ENCODE peak calls at places on chromosomes 1 and 21, in ten cellular contexts. One of them, this sample, is unnamed.

GRCh38 chr1:199762567-199762966 is 264.9 kb upstream of the NR5A2 start:
- DNase-seq in neural progenitor cell: no peak
- DNase-seq in A549: no peak
- DNase-seq in astrocyte of the cerebellum: no peak
- DNase-seq in fibroblast of the aortic adventitia: no peak
- DNase-seq in dorsolateral prefrontal cortex: no peak
- DNase-seq in CD8-positive, alpha-beta T cell: no peak
- DNase-seq in lower leg skin: no peak
- DNase-seq in astrocyte: no peak
- DNase-seq in suprapubic skin: no peak
- DNase-seq in this sample: no peak

GRCh38 chr1:114669562-114670082 is at the start of gene DENND2C:
- DNase-seq in CD8-positive, alpha-beta T cell: peak; percentile 83
- DNase-seq in fibroblast of the aortic adventitia: no peak
- DNase-seq in astrocyte of the cerebellum: no peak
- DNase-seq in lower leg skin: no peak
- DNase-seq in dorsolateral prefrontal cortex: no peak
- DNase-seq in astrocyte: no peak
- DNase-seq in neural progenitor cell: peak; percentile 85
- DNase-seq in suprapubic skin: no peak
- DNase-seq in A549: no peak
- DNase-seq in this sample: peak; percentile 85

GRCh38 chr1:103250441-103250861 is 142.1 kb upstream of the COL11A1 start:
- DNase-seq in neural progenitor cell: peak; percentile 76
- DNase-seq in suprapubic skin: no peak
- DNase-seq in CD8-positive, alpha-beta T cell: no peak
- DNase-seq in A549: peak; percentile 59
- DNase-seq in lower leg skin: no peak
- DNase-seq in fibroblast of the aortic adventitia: no peak
- DNase-seq in dorsolateral prefrontal cortex: no peak
- DNase-seq in astrocyte: peak; percentile 63
- DNase-seq in astrocyte of the cerebellum: peak; percentile 68
- DNase-seq in this sample: no peak

GRCh38 chr1:41704189-41704588 is 214.5 kb downstream of the HIVEP3 start:
- DNase-seq in astrocyte of the cerebellum: no peak
- DNase-seq in lower leg skin: no peak
- DNase-seq in dorsolateral prefrontal cortex: no peak
- DNase-seq in CD8-positive, alpha-beta T cell: no peak
- DNase-seq in A549: no peak
- DNase-seq in neural progenitor cell: peak; percentile 20
- DNase-seq in astrocyte: no peak
- DNase-seq in fibroblast of the aortic adventitia: no peak
- DNase-seq in suprapubic skin: no peak
- DNase-seq in this sample: no peak

GRCh38 chr1:160807738-160808137 is 11.8 kb downstream of the LY9 start:
- DNase-seq in CD8-positive, alpha-beta T cell: no peak
- DNase-seq in fibroblast of the aortic adventitia: no peak
- DNase-seq in neural progenitor cell: no peak
- DNase-seq in lower leg skin: no peak
- DNase-seq in suprapubic skin: no peak
- DNase-seq in astrocyte of the cerebellum: no peak
- DNase-seq in dorsolateral prefrontal cortex: no peak
- DNase-seq in A549: no peak
- DNase-seq in astrocyte: no peak
- DNase-seq in this sample: no peak

GRCh38 chr1:115198938-115199337 is 109.6 kb upstream of the TSPAN2 start:
- DNase-seq in CD8-positive, alpha-beta T cell: no peak
- DNase-seq in astrocyte: no peak
- DNase-seq in dorsolateral prefrontal cortex: no peak
- DNase-seq in fibroblast of the aortic adventitia: peak; percentile 81
- DNase-seq in suprapubic skin: no peak
- DNase-seq in A549: no peak
- DNase-seq in neural progenitor cell: no peak
- DNase-seq in lower leg skin: no peak
- DNase-seq in astrocyte of the cerebellum: no peak
- DNase-seq in this sample: no peak

GRCh38 chr1:55310517-55310927 is 95.4 kb upstream of the USP24 start:
- DNase-seq in dorsolateral prefrontal cortex: no peak
- DNase-seq in neural progenitor cell: no peak
- DNase-seq in lower leg skin: no peak
- DNase-seq in fibroblast of the aortic adventitia: peak; percentile 97
- DNase-seq in astrocyte of the cerebellum: peak; percentile 94
- DNase-seq in astrocyte: peak; percentile 99
- DNase-seq in A549: peak; percentile 94
- DNase-seq in CD8-positive, alpha-beta T cell: no peak
- DNase-seq in suprapubic skin: no peak
- DNase-seq in this sample: no peak

GRCh38 chr1:187971851-187972250 is 1143.1 kb downstream of the PLA2G4A start:
- DNase-seq in astrocyte: no peak
- DNase-seq in fibroblast of the aortic adventitia: no peak
- DNase-seq in astrocyte of the cerebellum: no peak
- DNase-seq in lower leg skin: no peak
- DNase-seq in CD8-positive, alpha-beta T cell: no peak
- DNase-seq in neural progenitor cell: no peak
- DNase-seq in A549: no peak
- DNase-seq in dorsolateral prefrontal cortex: no peak
- DNase-seq in suprapubic skin: no peak
- DNase-seq in this sample: no peak

DNA sequence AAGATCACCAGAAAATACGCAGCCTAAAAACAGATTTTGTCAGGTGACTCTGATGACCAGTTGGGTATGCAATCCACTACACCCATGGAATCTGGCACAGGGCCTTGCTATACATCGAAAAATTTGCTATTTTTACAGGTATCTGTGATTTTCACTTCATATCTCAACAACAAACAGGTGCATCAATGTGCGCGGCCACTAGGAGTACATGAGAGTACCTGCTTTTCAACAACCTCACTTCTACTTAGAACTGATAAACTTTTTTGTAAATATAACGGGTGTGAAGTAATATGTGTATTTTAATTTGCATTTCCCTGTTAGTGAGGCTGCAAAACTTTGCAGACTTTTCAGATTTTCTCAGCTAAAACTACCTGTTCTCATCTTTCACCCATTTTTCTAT is 80.8 kb downstream of the SLC45A1 start:
- DNase-seq in astrocyte: no peak
- DNase-seq in lower leg skin: no peak
- DNase-seq in astrocyte of the cerebellum: no peak
- DNase-seq in CD8-positive, alpha-beta T cell: no peak
- DNase-seq in suprapubic skin: no peak
- DNase-seq in dorsolateral prefrontal cortex: no peak
- DNase-seq in A549: no peak
- DNase-seq in fibroblast of the aortic adventitia: no peak
- DNase-seq in neural progenitor cell: no peak
- DNase-seq in this sample: no peak
- TF ChIP-seq CTCF in astrocyte: peak; percentile 12
- TF ChIP-seq CTCF in lower leg skin: no peak
- TF ChIP-seq CTCF in astrocyte of the cerebellum: no peak
- TF ChIP-seq CTCF in CD8-positive, alpha-beta T cell: no peak
- TF ChIP-seq CTCF in suprapubic skin: no peak
- TF ChIP-seq CTCF in dorsolateral prefrontal cortex: no peak
- TF ChIP-seq CTCF in A549: no peak
- TF ChIP-seq CTCF in fibroblast of the aortic adventitia: peak; percentile 38
- TF ChIP-seq CTCF in neural progenitor cell: peak; percentile 19
- TF ChIP-seq CTCF in this sample: peak; percentile 59

GRCh38 chr1:76038306-76039004 is 36.1 kb upstream of the ST6GALNAC3 start:
- DNase-seq in CD8-positive, alpha-beta T cell: no peak
- DNase-seq in fibroblast of the aortic adventitia: no peak
- DNase-seq in astrocyte: peak; percentile 66
- DNase-seq in dorsolateral prefrontal cortex: no peak
- DNase-seq in lower leg skin: no peak
- DNase-seq in suprapubic skin: no peak
- DNase-seq in neural progenitor cell: no peak
- DNase-seq in A549: no peak
- DNase-seq in astrocyte of the cerebellum: no peak
- DNase-seq in this sample: no peak

GRCh38 chr1:76031496-76031895 is 43.0 kb upstream of the ST6GALNAC3 start:
- DNase-seq in CD8-positive, alpha-beta T cell: no peak
- DNase-seq in A549: no peak
- DNase-seq in astrocyte of the cerebellum: no peak
- DNase-seq in fibroblast of the aortic adventitia: no peak
- DNase-seq in neural progenitor cell: no peak
- DNase-seq in astrocyte: no peak
- DNase-seq in dorsolateral prefrontal cortex: no peak
- DNase-seq in lower leg skin: no peak
- DNase-seq in suprapubic skin: no peak
- DNase-seq in this sample: no peak

GRCh38 chr1:76033800-76034475 is 40.6 kb upstream of the ST6GALNAC3 start:
- DNase-seq in fibroblast of the aortic adventitia: no peak
- DNase-seq in CD8-positive, alpha-beta T cell: no peak
- DNase-seq in dorsolateral prefrontal cortex: no peak
- DNase-seq in suprapubic skin: no peak
- DNase-seq in A549: no peak
- DNase-seq in neural progenitor cell: no peak
- DNase-seq in astrocyte: no peak
- DNase-seq in astrocyte of the cerebellum: no peak
- DNase-seq in lower leg skin: no peak
- DNase-seq in this sample: no peak

GRCh38 chr1:76037314-76037713 is 37.2 kb upstream of the ST6GALNAC3 start:
- DNase-seq in A549: no peak
- DNase-seq in CD8-positive, alpha-beta T cell: no peak
- DNase-seq in dorsolateral prefrontal cortex: no peak
- DNase-seq in astrocyte: no peak
- DNase-seq in astrocyte of the cerebellum: no peak
- DNase-seq in fibroblast of the aortic adventitia: no peak
- DNase-seq in suprapubic skin: no peak
- DNase-seq in lower leg skin: no peak
- DNase-seq in neural progenitor cell: no peak
- DNase-seq in this sample: no peak

GRCh38 chr1:76035053-76035452 is 39.5 kb upstream of the ST6GALNAC3 start:
- DNase-seq in lower leg skin: no peak
- DNase-seq in astrocyte: no peak
- DNase-seq in dorsolateral prefrontal cortex: no peak
- DNase-seq in neural progenitor cell: no peak
- DNase-seq in fibroblast of the aortic adventitia: no peak
- DNase-seq in CD8-positive, alpha-beta T cell: no peak
- DNase-seq in A549: peak; percentile 5
- DNase-seq in suprapubic skin: no peak
- DNase-seq in astrocyte of the cerebellum: no peak
- DNase-seq in this sample: no peak
- TF ChIP-seq CTCF in lower leg skin: no peak
- TF ChIP-seq CTCF in astrocyte: no peak
- TF ChIP-seq CTCF in dorsolateral prefrontal cortex: peak; percentile 33
- TF ChIP-seq CTCF in neural progenitor cell: peak; percentile 17
- TF ChIP-seq CTCF in fibroblast of the aortic adventitia: no peak
- TF ChIP-seq CTCF in CD8-positive, alpha-beta T cell: no peak
- TF ChIP-seq CTCF in A549: peak; percentile 38
- TF ChIP-seq CTCF in suprapubic skin: no peak
- TF ChIP-seq CTCF in astrocyte of the cerebellum: peak; percentile 48
- TF ChIP-seq CTCF in this sample: peak; percentile 39

GRCh38 chr21:33480481-33481103 is 818 bp upstream of the TMEM50B start:
- DNase-seq in neural progenitor cell: no peak
- DNase-seq in suprapubic skin: no peak
- DNase-seq in astrocyte: no peak
- DNase-seq in fibroblast of the aortic adventitia: no peak
- DNase-seq in A549: no peak
- DNase-seq in dorsolateral prefrontal cortex: no peak
- DNase-seq in lower leg skin: no peak
- DNase-seq in astrocyte of the cerebellum: no peak
- DNase-seq in CD8-positive, alpha-beta T cell: no peak
- DNase-seq in this sample: no peak

GRCh38 chr21:33481314-33481943 is 1.7 kb upstream of the TMEM50B start:
- DNase-seq in astrocyte: no peak
- DNase-seq in A549: no peak
- DNase-seq in astrocyte of the cerebellum: no peak
- DNase-seq in lower leg skin: no peak
- DNase-seq in suprapubic skin: no peak
- DNase-seq in neural progenitor cell: no peak
- DNase-seq in dorsolateral prefrontal cortex: no peak
- DNase-seq in CD8-positive, alpha-beta T cell: no peak
- DNase-seq in fibroblast of the aortic adventitia: no peak
- DNase-seq in this sample: no peak

GRCh38 chr21:33478182-33478581 is 1.6 kb downstream of the TMEM50B start:
- DNase-seq in A549: no peak
- DNase-seq in neural progenitor cell: no peak
- DNase-seq in astrocyte of the cerebellum: no peak
- DNase-seq in fibroblast of the aortic adventitia: no peak
- DNase-seq in astrocyte: no peak
- DNase-seq in CD8-positive, alpha-beta T cell: no peak
- DNase-seq in suprapubic skin: no peak
- DNase-seq in dorsolateral prefrontal cortex: no peak
- DNase-seq in lower leg skin: no peak
- DNase-seq in this sample: no peak

GRCh38 chr21:33478858-33479678 is 706 bp downstream of the TMEM50B start:
- DNase-seq in lower leg skin: no peak
- DNase-seq in astrocyte of the cerebellum: no peak
- DNase-seq in neural progenitor cell: peak; percentile 73
- DNase-seq in dorsolateral prefrontal cortex: no peak
- DNase-seq in A549: peak; percentile 18
- DNase-seq in astrocyte: peak; percentile 8
- DNase-seq in CD8-positive, alpha-beta T cell: peak; percentile 45
- DNase-seq in suprapubic skin: peak; percentile 70
- DNase-seq in fibroblast of the aortic adventitia: peak; percentile 22
- DNase-seq in this sample: peak; percentile 69

DNA sequence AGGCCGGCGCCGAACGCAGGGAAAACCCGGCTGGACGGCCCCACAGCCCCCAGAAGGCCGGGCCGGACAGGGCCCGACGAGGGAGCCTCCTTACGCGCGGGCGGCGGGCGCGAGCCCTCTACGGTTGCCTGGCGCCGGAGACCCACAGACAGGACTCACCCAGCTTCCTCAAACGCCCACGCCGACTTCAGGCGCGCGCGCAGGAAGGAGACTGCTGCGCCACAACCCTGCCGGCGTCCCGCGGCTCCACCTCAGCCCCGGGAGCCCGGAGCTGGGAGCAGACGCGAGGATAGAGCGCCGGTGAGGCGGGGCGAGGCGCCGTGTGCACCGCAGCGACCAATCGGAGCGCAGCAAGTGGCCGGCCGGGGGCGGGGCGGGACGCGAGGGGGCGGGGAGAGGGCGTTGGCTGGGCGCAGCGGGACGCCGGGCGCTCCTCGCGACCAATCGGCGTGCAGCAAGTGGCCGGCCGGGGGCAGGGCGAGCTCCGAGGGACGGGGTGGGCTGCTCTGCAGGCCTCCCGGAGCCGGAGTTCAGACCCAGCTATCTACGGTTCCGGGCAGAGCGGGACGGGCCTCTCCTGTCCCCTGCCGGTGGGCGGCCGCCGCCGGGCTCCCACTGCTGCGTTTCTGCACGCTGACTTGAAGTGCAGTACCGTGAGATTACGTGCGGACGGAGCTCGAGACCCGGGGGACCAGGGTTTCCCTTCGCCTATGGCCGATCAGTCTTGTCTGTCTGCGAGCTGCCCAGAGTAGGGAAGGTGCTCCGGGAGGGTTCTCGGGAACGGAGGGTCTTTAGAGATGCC is at the start of gene TMEM50B:
- DNase-seq in CD8-positive, alpha-beta T cell: peak; percentile 94
- DNase-seq in astrocyte: peak; percentile 90
- DNase-seq in astrocyte of the cerebellum: peak; percentile 81
- DNase-seq in neural progenitor cell: peak; percentile 97
- DNase-seq in suprapubic skin: peak; percentile 96
- DNase-seq in dorsolateral prefrontal cortex: peak; percentile 95
- DNase-seq in fibroblast of the aortic adventitia: peak; percentile 93
- DNase-seq in A549: peak; percentile 90
- DNase-seq in lower leg skin: peak; percentile 93
- DNase-seq in this sample: peak; percentile 95
- TF ChIP-seq CTCF in CD8-positive, alpha-beta T cell: peak; percentile 31
- TF ChIP-seq CTCF in astrocyte: peak; percentile 4
- TF ChIP-seq CTCF in astrocyte of the cerebellum: peak; percentile 45
- TF ChIP-seq CTCF in neural progenitor cell: peak; percentile 53
- TF ChIP-seq CTCF in suprapubic skin: peak; percentile 47
- TF ChIP-seq CTCF in dorsolateral prefrontal cortex: peak; percentile 12
- TF ChIP-seq CTCF in fibroblast of the aortic adventitia: peak; percentile 55
- TF ChIP-seq CTCF in A549: no peak
- TF ChIP-seq CTCF in lower leg skin: peak; percentile 58
- TF ChIP-seq CTCF in this sample: peak; percentile 63

GRCh38 chr1:51044834-51045233 is 57.2 kb upstream of the C1orf185 start:
- DNase-seq in astrocyte: no peak
- DNase-seq in A549: no peak
- DNase-seq in lower leg skin: no peak
- DNase-seq in dorsolateral prefrontal cortex: no peak
- DNase-seq in astrocyte of the cerebellum: no peak
- DNase-seq in suprapubic skin: no peak
- DNase-seq in CD8-positive, alpha-beta T cell: no peak
- DNase-seq in neural progenitor cell: no peak
- DNase-seq in fibroblast of the aortic adventitia: peak; percentile 47
- DNase-seq in this sample: no peak
- TF ChIP-seq CTCF in astrocyte: no peak
- TF ChIP-seq CTCF in A549: peak; percentile 18
- TF ChIP-seq CTCF in lower leg skin: no peak
- TF ChIP-seq CTCF in dorsolateral prefrontal cortex: no peak
- TF ChIP-seq CTCF in astrocyte of the cerebellum: no peak
- TF ChIP-seq CTCF in suprapubic skin: no peak
- TF ChIP-seq CTCF in CD8-positive, alpha-beta T cell: no peak
- TF ChIP-seq CTCF in neural progenitor cell: no peak
- TF ChIP-seq CTCF in fibroblast of the aortic adventitia: peak; percentile 20
- TF ChIP-seq CTCF in this sample: no peak

This sample was measured in type B pancreatic cell.